ENCODE peak calls at places on chromosome 1, in seven cellular contexts. A is RCC 7860; I is Right ventricle myocardium superior; E is activated naive CD8-positive, alpha-beta T cell treated with anti-CD3 and anti-CD28 coated beads for 36 hours; C is activated CD8-positive, alpha-beta T cell treated with anti-CD3 and anti-CD28 coated beads, Interleukin-2, amount 10 ng/mL, durations not matched to agents 7 days and 5 days; V is lung; S is colonic mucosa. G is an unnamed sample.

GRCh38 chr1:193681422-193681821 is 495.0 kb upstream of the B3GALT2 start:
- DNase-seq in A (no peak), I (no peak), E (no peak), C (no peak), V (no peak), S (no peak), G (no peak)

GRCh38 chr1:43074244-43074643 is 97.8 kb downstream of the EBNA1BP2 start:
- DNase-seq in A (no peak), I (no peak), E (no peak), C (no peak), V (no peak), S (no peak), G (no peak)

GRCh38 chr1:223652436-223652901 is 13.0 kb downstream of the CAPN8 start:
- DNase-seq in A (no peak), I (no peak), E (no peak), C (no peak), V (no peak), S (no peak), G (no peak)

GRCh38 chr1:75203415-75204277 is 69.5 kb downstream of the LHX8 start:
- DNase-seq in A (peak; percentile 62), I (no peak), E (no peak), C (no peak), V (no peak), S (no peak), G (peak; percentile 2)

GRCh38 chr1:221562542-221563475 is 179.1 kb downstream of the DUSP10 start:
- DNase-seq in A (no peak), I (no peak), E (no peak), C (no peak), V (no peak), S (no peak), G (no peak)

GRCh38 chr1:64234714-64235113 is 31.3 kb downstream of the UBE2U start:
- DNase-seq in A (no peak), I (no peak), E (no peak), C (no peak), V (no peak), S (no peak), G (no peak)

GRCh38 chr1:225465793-225466517 is 38.1 kb upstream of the LBR start:
- DNase-seq in A (no peak), I (peak; percentile 22), E (no peak), C (no peak), V (no peak), S (no peak), G (no peak)

GRCh38 chr1:168300626-168301025 is 19.9 kb downstream of the TBX19 start:
- DNase-seq in A (no peak), I (no peak), E (no peak), C (no peak), V (no peak), S (no peak), G (no peak)

GRCh38 chr1:225897595-225898514 is 8.9 kb upstream of the LEFTY1 start:
- DNase-seq in A (no peak), I (no peak), E (no peak), C (peak; percentile 40), V (no peak), S (peak; percentile 44), G (no peak)